ENCODE peak calls at places on chromosome 15, in ten cellular contexts. Z is psoas muscle; G is A549; Q is SK-N-SH; M is left lung; J is transverse colon; N is CD4-positive, alpha-beta T cell; P is K562; V is fibroblast of lung; O is left ventricle myocardium inferior. T is an unnamed sample.
A peak's percentile ranks its signal among the peaks of the same experiment; 100 is the strongest.

GRCh38 chr15:93333826-93334225 is 244.8 kb upstream of the RGMA start:
- DNase-seq in O (no peak), J (no peak), N (no peak), Z (no peak), V (no peak), Q (no peak), M (no peak), G (no peak), P (no peak), T (no peak)

GRCh38 chr15:50234764-50235163 is 30.8 kb downstream of the HDC start:
- DNase-seq in Q (no peak), N (no peak), Z (no peak), M (no peak), J (no peak), V (no peak), P (no peak), G (no peak), O (no peak), T (no peak)

GRCh38 chr15:63752075-63752684 is 81.6 kb downstream of the HERC1 start:
- DNase-seq in J (peak; percentile 25), V (peak; percentile 51), M (no peak), Q (peak; percentile 54), O (no peak), G (peak; percentile 64), N (peak; percentile 16), P (peak; percentile 44), Z (no peak), T (no peak)

GRCh38 chr15:20106026-20106425 is 435.6 kb downstream of the GOLGA6L6 start:
- DNase-seq in J (peak; percentile 6), P (no peak), G (no peak), N (peak; percentile 0), O (peak; percentile 22), Q (no peak), V (no peak), M (peak; percentile 24), Z (no peak), T (peak; percentile 89)

GRCh38 chr15:51536965-51537574 is 85.5 kb downstream of the DMXL2 start:
- DNase-seq in V (peak; percentile 10), Q (peak; percentile 9), N (no peak), Z (no peak), O (no peak), G (peak; percentile 46), M (no peak), P (peak; percentile 50), J (no peak), T (no peak)

GRCh38 chr15:93997071-93997658 is 234.2 kb upstream of the MCTP2 start:
- DNase-seq in N (no peak), V (no peak), J (no peak), Q (peak; percentile 41), M (no peak), P (no peak), Z (no peak), G (peak; percentile 14), O (no peak), T (no peak)

GRCh38 chr15:42143356-42143755 is 13.1 kb downstream of the PLA2G4F start:
- DNase-seq in Z (no peak), V (no peak), O (no peak), G (no peak), M (no peak), N (no peak), Q (no peak), P (no peak), J (no peak), T (no peak)

GRCh38 chr15:33149919-33150318 is 44.6 kb downstream of the FMN1 start:
- DNase-seq in N (no peak), O (no peak), M (no peak), J (no peak), P (no peak), Q (no peak), V (peak; percentile 38), G (no peak), Z (no peak), T (no peak)

GRCh38 chr15:72585659-72586058 is 68.8 kb upstream of the GOLGA6B start:
- DNase-seq in P (no peak), G (no peak), Q (no peak), V (peak; percentile 25), N (no peak), M (no peak), J (no peak), O (no peak), Z (no peak), T (no peak)
- TF ChIP-seq CTCF in P (peak; percentile 27), G (no peak), Q (peak; percentile 42), V (peak; percentile 48), N (no peak), M (no peak), J (no peak), O (peak; percentile 11), Z (peak; percentile 6), T (no peak)

GRCh38 chr15:58682234-58682633 is 67.3 kb downstream of the ADAM10 start:
- DNase-seq in G (no peak), J (no peak), Q (no peak), P (no peak), M (no peak), Z (no peak), V (no peak), N (no peak), O (no peak), T (no peak)

GRCh38 chr15:58690703-58691102 is 58.8 kb downstream of the ADAM10 start:
- DNase-seq in Q (no peak), O (no peak), G (no peak), J (no peak), M (no peak), V (no peak), P (no peak), Z (no peak), N (no peak), T (no peak)

GRCh38 chr15:58686286-58686685 is 63.2 kb downstream of the ADAM10 start:
- DNase-seq in O (no peak), Z (no peak), G (no peak), V (no peak), Q (no peak), M (no peak), N (no peak), P (no peak), J (no peak), T (no peak)

GRCh38 chr15:58684036-58684700 is 65.3 kb downstream of the ADAM10 start:
- DNase-seq in Q (no peak), V (peak; percentile 25), Z (no peak), J (no peak), M (no peak), N (no peak), O (no peak), G (no peak), P (no peak), T (no peak)

DNA sequence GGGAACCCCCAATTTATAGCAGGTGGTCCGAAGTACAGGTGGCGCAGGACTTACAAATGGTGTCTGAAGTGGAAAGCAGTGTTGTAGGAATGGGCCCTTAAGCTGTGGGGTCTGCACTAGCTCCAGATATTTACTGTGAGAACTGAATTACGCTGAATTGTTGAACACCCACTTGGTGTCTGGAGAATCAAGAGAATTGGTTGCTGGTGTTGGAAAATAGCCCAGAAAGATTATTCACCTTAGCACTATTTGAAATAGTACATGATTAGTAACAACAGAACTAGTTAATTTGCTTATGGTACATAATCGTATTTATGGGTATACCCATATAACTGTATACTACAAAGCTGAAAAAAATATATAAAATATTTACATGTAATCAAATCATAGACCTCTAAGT is 64.8 kb downstream of the ADAM10 start:
- DNase-seq in Z (no peak), N (no peak), Q (no peak), G (no peak), J (no peak), V (peak; percentile 75), P (no peak), M (no peak), O (no peak), T (no peak)
- H3K27ac ChIP-seq in Z (no peak overlapping the region), N (no peak overlapping the region), Q (no peak overlapping the region), G (no peak overlapping the region), J (no peak overlapping the region), V (no peak overlapping the region), P (peak overlapping the region; percentile 34), M (no peak overlapping the region), O (no peak overlapping the region), T (no peak overlapping the region)

GRCh38 chr15:60396100-60396499 is 1.7 kb downstream of the ANXA2 start:
- DNase-seq in G (no peak), J (no peak), V (peak; percentile 53), Q (no peak), M (no peak), O (no peak), P (no peak), Z (no peak), N (no peak), T (no peak)

GRCh38 chr15:60399246-60399915 is 1.6 kb upstream of the ANXA2 start:
- DNase-seq in Q (no peak), Z (no peak), N (no peak), J (no peak), G (no peak), M (no peak), V (no peak), P (no peak), O (no peak), T (no peak)

GRCh38 chr15:60396964-60397771 is 618 bp downstream of the ANXA2 start:
- DNase-seq in N (peak; percentile 17), O (peak; percentile 79), J (peak; percentile 86), G (peak; percentile 69), P (peak; percentile 83), Q (peak; percentile 70), Z (peak; percentile 74), V (peak; percentile 71), M (peak; percentile 76), T (peak; percentile 40)

GRCh38 chr15:60396560-60396963 is 1.2 kb downstream of the ANXA2 start:
- DNase-seq in O (no peak), Z (no peak), P (no peak), J (no peak), G (no peak), N (no peak), M (no peak), V (peak; percentile 55), Q (no peak), T (no peak)

GRCh38 chr15:60397772-60398445 is at the start of gene ANXA2:
- DNase-seq in M (peak; percentile 90), G (peak; percentile 84), J (peak; percentile 92), P (peak; percentile 95), O (peak; percentile 87), Q (peak; percentile 85), Z (peak; percentile 91), V (peak; percentile 89), N (peak; percentile 85), T (peak; percentile 86)
- TF ChIP-seq CTCF in M (no peak), G (no peak), J (no peak), P (no peak), O (no peak), Q (no peak), Z (no peak), V (no peak), N (no peak), T (no peak)

GRCh38 chr15:78207110-78207458 is 27.3 kb downstream of the ACSBG1 start:
- DNase-seq in Q (no peak), N (no peak), J (no peak), Z (no peak), V (no peak), G (no peak), M (no peak), P (no peak), O (no peak), T (no peak)

GRCh38 chr15:78207641-78208340 is 26.6 kb downstream of the ACSBG1 start:
- DNase-seq in J (no peak), O (no peak), Q (no peak), V (no peak), Z (no peak), N (no peak), G (no peak), P (no peak), M (no peak), T (no peak)

GRCh38 chr15:78209646-78210348 is 24.6 kb downstream of the ACSBG1 start:
- DNase-seq in M (no peak), O (no peak), P (no peak), J (peak; percentile 64), N (no peak), Q (no peak), V (no peak), Z (no peak), G (no peak), T (peak; percentile 58)

GRCh38 chr15:78208887-78209645 is 25.3 kb downstream of the ACSBG1 start:
- DNase-seq in V (no peak), G (no peak), P (no peak), J (peak; percentile 61), Z (no peak), M (no peak), Q (no peak), O (no peak), N (no peak), T (no peak)

DNA sequence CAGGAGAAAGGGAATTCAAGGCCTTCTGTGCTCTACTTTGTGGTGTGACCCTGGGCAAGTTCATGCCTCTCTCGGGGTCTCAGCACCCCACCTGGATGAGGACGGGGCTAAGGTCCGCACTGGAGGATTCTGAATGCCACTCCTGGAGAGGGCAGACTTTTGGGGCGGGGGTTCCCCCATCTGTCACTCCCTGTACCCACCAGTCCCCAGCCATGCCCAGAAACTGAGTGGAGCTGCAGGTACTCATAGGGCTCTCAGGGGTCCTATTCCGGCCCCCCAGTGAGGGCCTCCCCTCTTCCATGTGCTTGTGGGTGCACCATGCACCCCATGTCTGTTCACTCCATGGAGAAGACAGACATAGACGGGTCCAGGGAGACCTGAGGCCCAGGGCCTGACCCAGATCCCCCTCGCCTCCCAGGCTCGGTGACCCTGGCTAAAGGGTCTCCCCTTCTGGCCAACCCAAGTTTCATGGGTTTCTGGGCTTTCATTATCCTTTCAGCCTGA is 26.0 kb downstream of the ACSBG1 start:
- DNase-seq in P (no peak), N (no peak), V (no peak), G (no peak), M (no peak), O (no peak), Q (no peak), Z (no peak), J (no peak), T (no peak)
- H3K27ac ChIP-seq in P (no peak overlapping the region), N (no peak overlapping the region), V (no peak overlapping the region), G (no peak overlapping the region), M (no peak overlapping the region), O (no peak overlapping the region), Q (no peak overlapping the region), Z (no peak overlapping the region), J (no peak overlapping the region), T (no peak overlapping the region)

T was measured in pancreas.